ENCODE peak calls at places on chromosomes 11 and 22, in eight cellular contexts. X is HepG2, A is GM23338, D is fibroblast of lung, Z is IMR-90, N is endothelial cell of umbilical vein, R is A549, S is PC-3. B is an unnamed sample.

GRCh38 chr22:41367039-41367679 is 14.6 kb upstream of the TEF start:
- DNase-seq in X (peak), A (peak), D (peak), Z (peak), N (peak), R (peak), S (peak), B (peak)

GRCh38 chr11:119832536-119832935 is 103.5 kb upstream of the NECTIN1 start:
- DNase-seq in X (peak), A (no peak), D (no peak), Z (peak), N (no peak), R (no peak), S (peak), B (peak)

GRCh38 chr11:119532551-119532950 is 109.6 kb upstream of the THY1 start:
- DNase-seq in X (no peak), A (no peak), D (no peak), Z (no peak), N (no peak), R (no peak), S (no peak), B (no peak)

GRCh38 chr22:24335529-24335928 is 64.9 kb downstream of the SPECC1L start:
- DNase-seq in X (no peak), A (no peak), D (no peak), Z (no peak), N (no peak), R (no peak), S (no peak), B (no peak)

GRCh38 chr11:132186699-132187098 is 816.3 kb downstream of the NTM start:
- DNase-seq in X (no peak), A (peak), D (no peak), Z (no peak), N (no peak), R (no peak), S (no peak), B (no peak)

GRCh38 chr11:74169736-74170458 is 905 bp downstream of the C2CD3 start:
- DNase-seq in X (no peak), A (no peak), D (no peak), Z (no peak), N (peak), R (no peak), S (no peak), B (no peak)

GRCh38 chr11:16982256-16982671 is 31.9 kb downstream of the PLEKHA7 start:
- DNase-seq in X (peak), A (peak), D (no peak), Z (no peak), N (no peak), R (no peak), S (no peak), B (no peak)

GRCh38 chr22:26548984-26549383 is 36.7 kb upstream of the TFIP11 start:
- DNase-seq in X (no peak), A (no peak), D (no peak), Z (no peak), N (no peak), R (no peak), S (no peak), B (no peak)

GRCh38 chr11:119730789-119731386 is 1.9 kb upstream of the NECTIN1 start:
- DNase-seq in X (no peak), A (no peak), D (no peak), Z (no peak), N (no peak), R (no peak), S (no peak), B (no peak)

GRCh38 chr11:47524200-47524874 is 28.6 kb downstream of the CELF1 start:
- DNase-seq in X (no peak), A (no peak), D (no peak), Z (no peak), N (peak), R (no peak), S (no peak), B (no peak)

GRCh38 chr11:35138949-35139881 is at the start of gene CD44:
- DNase-seq in X (no peak), A (peak), D (peak), Z (peak), N (peak), R (peak), S (peak), B (peak)

GRCh38 chr11:98227266-98227665 is 793.5 kb upstream of the CNTN5 start:
- DNase-seq in X (no peak), A (no peak), D (no peak), Z (no peak), N (no peak), R (no peak), S (no peak), B (no peak)

GRCh38 chr11:88421530-88421929 is 84.0 kb upstream of the CTSC start:
- DNase-seq in X (no peak), A (peak), D (no peak), Z (peak), N (no peak), R (no peak), S (peak), B (peak)

GRCh38 chr11:67120881-67121710 is 2.0 kb downstream of the KDM2A start:
- DNase-seq in X (no peak), A (no peak), D (peak), Z (peak), N (peak), R (peak), S (peak), B (peak)

GRCh38 chr22:20605328-20605727 is 97.9 kb downstream of the MED15 start:
- DNase-seq in X (no peak), A (no peak), D (no peak), Z (no peak), N (no peak), R (no peak), S (no peak), B (no peak)

GRCh38 chr11:2153581-2154194 is 7.3 kb downstream of the INS start:
- DNase-seq in X (no peak), A (no peak), D (no peak), Z (no peak), N (no peak), R (no peak), S (no peak), B (no peak)

GRCh38 chr11:73230276-73230875 is 12.3 kb downstream of the P2RY2 start:
- DNase-seq in X (no peak), A (no peak), D (no peak), Z (no peak), N (no peak), R (no peak), S (no peak), B (no peak)

GRCh38 chr11:15905815-15906214 is 450.5 kb downstream of the SOX6 start:
- DNase-seq in X (no peak), A (no peak), D (no peak), Z (no peak), N (no peak), R (no peak), S (no peak), B (no peak)

GRCh38 chr11:9838961-9839360 is 175.1 kb downstream of the SWAP70 start:
- DNase-seq in X (no peak), A (peak), D (no peak), Z (no peak), N (no peak), R (no peak), S (peak), B (peak)

GRCh38 chr11:96293109-96293508 is 49.9 kb downstream of the MAML2 start:
- DNase-seq in X (no peak), A (no peak), D (no peak), Z (no peak), N (no peak), R (no peak), S (no peak), B (no peak)

GRCh38 chr11:102810943-102811528 is 13.1 kb upstream of the MMP1 start:
- DNase-seq in X (peak), A (peak), D (peak), Z (peak), N (peak), R (peak), S (peak), B (no peak)

GRCh38 chr22:49918911-49919881 is 762 bp downstream of the CRELD2 start:
- DNase-seq in X (no peak), A (no peak), D (no peak), Z (no peak), N (no peak), R (no peak), S (no peak), B (no peak)

GRCh38 chr11:135022430-135022829 is 610.4 kb upstream of the B3GAT1 start:
- DNase-seq in X (no peak), A (no peak), D (no peak), Z (no peak), N (no peak), R (no peak), S (no peak), B (no peak)

GRCh38 chr11:107017433-107018227 is 646 bp downstream of the GUCY1A2 start:
- DNase-seq in X (peak), A (peak), D (peak), Z (no peak), N (peak), R (peak), S (peak), B (peak)

GRCh38 chr11:818396-819128 is at the start of gene PNPLA2:
- DNase-seq in X (peak), A (peak), D (peak), Z (no peak), N (no peak), R (peak), S (peak), B (no peak)

GRCh38 chr22:21052715-21053459 is 7.1 kb downstream of the LRRC74B start:
- DNase-seq in X (no peak), A (no peak), D (no peak), Z (no peak), N (no peak), R (no peak), S (no peak), B (no peak)

GRCh38 chr22:42763965-42764480 is 43.4 kb upstream of the A4GALT start:
- DNase-seq in X (no peak), A (no peak), D (no peak), Z (no peak), N (no peak), R (no peak), S (no peak), B (no peak)

GRCh38 chr11:67438121-67438902 is 830 bp upstream of the PTPRCAP start:
- DNase-seq in X (no peak), A (no peak), D (no peak), Z (no peak), N (no peak), R (no peak), S (no peak), B (no peak)

GRCh38 chr22:30306629-30307016 is 17.3 kb upstream of the CASTOR1 start:
- DNase-seq in X (no peak), A (no peak), D (no peak), Z (no peak), N (no peak), R (no peak), S (no peak), B (no peak)

GRCh38 chr11:113401718-113402117 is 14.1 kb downstream of the ANKK1 start:
- DNase-seq in X (no peak), A (no peak), D (no peak), Z (no peak), N (peak), R (peak), S (peak), B (no peak)

GRCh38 chr11:1863352-1864215 is 10.7 kb downstream of the LSP1 start:
- DNase-seq in X (peak), A (peak), D (peak), Z (peak), N (peak), R (peak), S (peak), B (peak)

GRCh38 chr11:133515075-133515474 is 17.2 kb downstream of the OPCML start:
- DNase-seq in X (no peak), A (no peak), D (no peak), Z (no peak), N (no peak), R (no peak), S (no peak), B (no peak)

GRCh38 chr11:57792060-57792541 is 30.5 kb downstream of the CTNND1 start:
- DNase-seq in X (no peak), A (no peak), D (peak), Z (peak), N (peak), R (no peak), S (no peak), B (peak)

GRCh38 chr11:118277312-118277711 is 13.2 kb upstream of the MPZL2 start:
- DNase-seq in X (peak), A (peak), D (no peak), Z (peak), N (peak), R (no peak), S (peak), B (peak)

GRCh38 chr11:80157447-80157846 is 716.6 kb upstream of the TENM4 start:
- DNase-seq in X (no peak), A (peak), D (no peak), Z (no peak), N (no peak), R (no peak), S (no peak), B (no peak)

GRCh38 chr11:80155412-80156017 is 714.7 kb upstream of the TENM4 start:
- DNase-seq in X (peak), A (peak), D (peak), Z (peak), N (peak), R (peak), S (peak), B (no peak)

GRCh38 chr11:80156062-80156461 is 715.2 kb upstream of the TENM4 start:
- DNase-seq in X (no peak), A (no peak), D (no peak), Z (no peak), N (no peak), R (no peak), S (no peak), B (no peak)
- H3K4me2 ChIP-seq in X (no peak), A (no peak), D (no peak), Z (no peak), N (no peak), R (no peak), S (no peak), B (no peak)

GRCh38 chr22:48576333-48577013 is 1251.2 kb downstream of the BRD1 start:
- DNase-seq in X (no peak), A (peak), D (no peak), Z (no peak), N (no peak), R (no peak), S (no peak), B (peak)
- TF ChIP-seq CTCF in X (peak), A (peak), D (no peak), Z (no peak), N (peak), R (peak), S (peak), B (no peak)

DNA sequence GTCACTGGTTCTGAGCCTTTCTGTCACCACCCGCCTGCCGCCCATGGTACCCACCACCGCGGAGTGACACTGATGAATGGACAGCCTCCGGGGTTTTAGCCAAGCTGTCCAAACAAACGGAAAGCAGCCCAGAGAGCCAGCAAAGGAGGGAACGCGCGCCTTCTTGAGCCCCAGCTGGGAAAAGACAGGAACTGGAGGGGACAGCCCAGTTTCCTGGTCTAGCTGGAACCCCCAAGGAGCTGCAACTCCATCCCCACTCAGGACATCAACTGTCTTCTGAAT is 33.8 kb downstream of the SHISAL1 start:
- DNase-seq in X (no peak), A (no peak), D (no peak), Z (no peak), N (no peak), R (no peak), S (no peak), B (no peak)
- H3K4me2 ChIP-seq in X (no peak), A (no peak), D (no peak), Z (no peak), N (no peak), R (no peak), S (no peak), B (no peak)

DNA sequence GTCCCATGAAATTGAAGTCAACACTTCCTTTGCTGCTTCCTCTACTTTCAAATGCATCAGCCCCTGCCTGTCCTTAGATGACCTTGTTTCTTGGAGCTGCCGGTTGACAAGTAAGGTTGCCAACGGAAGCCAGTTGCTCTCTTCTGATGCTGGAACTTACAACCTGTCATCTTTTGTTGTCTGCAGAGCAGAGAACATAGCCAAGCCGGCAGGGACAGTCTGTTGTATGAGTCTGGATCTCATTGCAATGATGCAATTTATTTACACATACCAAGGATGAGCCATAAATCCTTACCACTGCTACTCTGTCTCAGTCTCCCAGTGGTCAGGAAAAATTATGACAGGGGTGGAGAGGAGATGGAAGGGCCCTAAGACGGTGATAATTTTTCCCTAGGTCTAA is 151.4 kb downstream of the BLID start:
- DNase-seq in X (no peak), A (no peak), D (peak), Z (peak), N (peak), R (peak), S (peak), B (peak)
- TF ChIP-seq CTCF in X (no peak), A (no peak), D (no peak), Z (peak), N (no peak), R (no peak), S (peak), B (no peak)

GRCh38 chr22:38850941-38851849 is 7.4 kb upstream of the NPTXR start:
- DNase-seq in X (no peak), A (no peak), D (peak), Z (peak), N (no peak), R (peak), S (peak), B (peak)
- H3K4me2 ChIP-seq in X (no peak), A (no peak), D (no peak), Z (no peak), N (no peak), R (peak), S (peak), B (peak)

DNA sequence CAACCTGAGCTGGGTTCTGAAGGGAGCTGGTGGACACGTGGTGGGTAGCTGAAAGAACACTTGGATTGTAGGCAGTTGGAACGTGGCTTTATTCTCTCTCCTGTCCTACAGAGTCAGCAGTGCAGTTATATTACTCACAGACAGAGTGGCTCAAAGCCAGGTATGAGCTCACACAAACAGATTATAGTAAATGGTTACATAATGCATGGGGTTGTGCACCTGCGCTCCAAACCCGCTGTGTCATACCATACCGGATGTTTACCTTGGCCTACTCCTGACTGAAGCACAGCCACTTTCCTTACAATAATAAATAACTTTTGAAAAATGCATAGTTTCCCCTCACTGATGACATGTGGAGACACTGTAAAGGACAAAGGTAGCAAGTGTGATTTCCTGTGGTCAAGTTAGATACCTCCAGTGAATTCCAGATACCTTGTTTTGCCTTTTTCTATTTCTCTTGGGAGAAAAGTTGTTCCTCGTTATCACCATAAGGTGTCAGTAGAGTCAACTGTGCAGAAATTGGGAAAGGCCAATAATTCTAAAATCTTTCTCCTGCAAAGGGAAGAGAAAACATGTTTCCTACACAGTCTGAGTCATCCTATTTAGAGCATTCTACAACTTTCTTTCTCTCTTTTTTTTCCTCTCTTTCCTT is 13.5 kb downstream of the MS4A6A start:
- DNase-seq in X (peak), A (peak), D (no peak), Z (no peak), N (peak), R (peak), S (peak), B (peak)
- TF ChIP-seq CTCF in X (peak), A (no peak), D (no peak), Z (peak), N (peak), R (peak), S (peak), B (peak)